ENCODE peak calls at places on chromosome 22, in seven cellular contexts. One of them, this sample, is unnamed.
A peak's percentile ranks its signal among the peaks of the same experiment; 100 is the strongest.

GRCh38 chr22:28181332-28181731 is 262.3 kb upstream of the PITPNB start:
- DNase-seq in lower lobe of right lung: no peak
- DNase-seq in CD8-positive, alpha-beta T cell: no peak
- DNase-seq in ovary: no peak
- DNase-seq in GM12878: no peak
- DNase-seq in PC-3: peak; percentile 3
- DNase-seq in breast epithelium: no peak
- DNase-seq in this sample: no peak

GRCh38 chr22:27879923-27880322 is 39.1 kb downstream of the PITPNB start:
- DNase-seq in ovary: no peak
- DNase-seq in GM12878: no peak
- DNase-seq in PC-3: peak; percentile 49
- DNase-seq in CD8-positive, alpha-beta T cell: no peak
- DNase-seq in breast epithelium: no peak
- DNase-seq in lower lobe of right lung: no peak
- DNase-seq in this sample: no peak

GRCh38 chr22:38631724-38632123 is 24.5 kb downstream of the FAM227A start:
- DNase-seq in breast epithelium: no peak
- DNase-seq in GM12878: no peak
- DNase-seq in lower lobe of right lung: no peak
- DNase-seq in PC-3: no peak
- DNase-seq in ovary: no peak
- DNase-seq in CD8-positive, alpha-beta T cell: no peak
- DNase-seq in this sample: no peak

GRCh38 chr22:43263645-43264514 is 76.9 kb upstream of the TTLL12 start:
- DNase-seq in lower lobe of right lung: peak; percentile 71
- DNase-seq in PC-3: no peak
- DNase-seq in CD8-positive, alpha-beta T cell: peak; percentile 85
- DNase-seq in ovary: peak; percentile 86
- DNase-seq in breast epithelium: no peak
- DNase-seq in GM12878: peak; percentile 85
- DNase-seq in this sample: peak; percentile 67

GRCh38 chr22:38069372-38070249 is 12.4 kb downstream of the PICK1 start:
- DNase-seq in GM12878: no peak
- DNase-seq in CD8-positive, alpha-beta T cell: no peak
- DNase-seq in ovary: no peak
- DNase-seq in PC-3: no peak
- DNase-seq in breast epithelium: no peak
- DNase-seq in lower lobe of right lung: no peak
- DNase-seq in this sample: no peak

GRCh38 chr22:44572414-44573207 is 74.6 kb upstream of the RTL6 start:
- DNase-seq in GM12878: no peak
- DNase-seq in ovary: no peak
- DNase-seq in breast epithelium: no peak
- DNase-seq in CD8-positive, alpha-beta T cell: no peak
- DNase-seq in lower lobe of right lung: no peak
- DNase-seq in PC-3: no peak
- DNase-seq in this sample: no peak

GRCh38 chr22:41237707-41238569 is 2.8 kb downstream of the CHADL start:
- DNase-seq in lower lobe of right lung: peak; percentile 91
- DNase-seq in GM12878: peak; percentile 21
- DNase-seq in breast epithelium: peak; percentile 77
- DNase-seq in ovary: peak; percentile 53
- DNase-seq in CD8-positive, alpha-beta T cell: peak; percentile 75
- DNase-seq in PC-3: peak; percentile 71
- DNase-seq in this sample: peak; percentile 86

GRCh38 chr22:28027453-28028448 is 108.7 kb upstream of the PITPNB start:
- DNase-seq in PC-3: no peak
- DNase-seq in lower lobe of right lung: no peak
- DNase-seq in ovary: peak; percentile 58
- DNase-seq in CD8-positive, alpha-beta T cell: no peak
- DNase-seq in GM12878: no peak
- DNase-seq in breast epithelium: no peak
- DNase-seq in this sample: no peak

GRCh38 chr22:38870791-38871359 is 1.1 kb downstream of the CBX6 start:
- DNase-seq in breast epithelium: no peak
- DNase-seq in PC-3: no peak
- DNase-seq in GM12878: no peak
- DNase-seq in CD8-positive, alpha-beta T cell: no peak
- DNase-seq in ovary: no peak
- DNase-seq in lower lobe of right lung: no peak
- DNase-seq in this sample: no peak

GRCh38 chr22:25483931-25484330 is 80.5 kb upstream of the GRK3 start:
- DNase-seq in PC-3: no peak
- DNase-seq in lower lobe of right lung: no peak
- DNase-seq in CD8-positive, alpha-beta T cell: no peak
- DNase-seq in breast epithelium: no peak
- DNase-seq in GM12878: no peak
- DNase-seq in ovary: no peak
- DNase-seq in this sample: no peak

GRCh38 chr22:44622147-44622427 is 79.9 kb upstream of the PRR5 start:
- DNase-seq in PC-3: peak; percentile 16
- DNase-seq in breast epithelium: no peak
- DNase-seq in CD8-positive, alpha-beta T cell: no peak
- DNase-seq in lower lobe of right lung: no peak
- DNase-seq in ovary: no peak
- DNase-seq in GM12878: no peak
- DNase-seq in this sample: no peak

GRCh38 chr22:27997538-27997937 is 78.5 kb upstream of the PITPNB start:
- DNase-seq in GM12878: no peak
- DNase-seq in breast epithelium: no peak
- DNase-seq in ovary: no peak
- DNase-seq in CD8-positive, alpha-beta T cell: no peak
- DNase-seq in lower lobe of right lung: peak; percentile 24
- DNase-seq in PC-3: no peak
- DNase-seq in this sample: no peak

GRCh38 chr22:19764050-19764593 is 3.5 kb downstream of the TBX1 start:
- DNase-seq in lower lobe of right lung: no peak
- DNase-seq in CD8-positive, alpha-beta T cell: no peak
- DNase-seq in PC-3: no peak
- DNase-seq in ovary: no peak
- DNase-seq in breast epithelium: no peak
- DNase-seq in GM12878: no peak
- DNase-seq in this sample: no peak
- H3K27me3 ChIP-seq in lower lobe of right lung: peaks cover 91% of the 10 kb centered on the region
- H3K27me3 ChIP-seq in CD8-positive, alpha-beta T cell: peaks cover 36% of the 10 kb centered on the region
- H3K27me3 ChIP-seq in PC-3: no peaks in the 10 kb centered on the region
- H3K27me3 ChIP-seq in ovary: no peaks in the 10 kb centered on the region
- H3K27me3 ChIP-seq in breast epithelium: peaks cover 33% of the 10 kb centered on the region
- H3K27me3 ChIP-seq in GM12878: peaks cover 16% of the 10 kb centered on the region
- H3K27me3 ChIP-seq in this sample: peaks cover 48% of the 10 kb centered on the region

DNA sequence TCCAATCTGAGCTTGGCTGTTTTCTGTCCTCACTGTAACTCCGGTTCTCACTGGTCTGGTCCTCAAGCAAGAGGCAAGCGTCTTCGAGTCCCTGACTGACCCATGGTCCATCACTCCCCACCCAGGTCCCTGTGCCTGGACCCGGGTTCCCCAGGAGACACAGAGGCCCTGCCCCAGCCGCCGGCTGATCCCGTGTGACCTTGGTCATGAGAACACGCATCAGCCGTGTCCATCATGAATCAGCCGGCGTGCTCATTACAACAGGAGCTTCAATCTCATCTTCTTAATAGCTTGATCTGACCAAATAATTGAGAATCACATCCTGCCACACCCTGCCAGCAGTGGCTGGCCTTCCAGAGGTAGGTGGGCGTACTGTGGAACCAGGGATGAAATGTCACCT is 545.1 kb downstream of the BRD1 start:
- DNase-seq in breast epithelium: no peak
- DNase-seq in PC-3: no peak
- DNase-seq in ovary: no peak
- DNase-seq in CD8-positive, alpha-beta T cell: no peak
- DNase-seq in lower lobe of right lung: no peak
- DNase-seq in GM12878: no peak
- DNase-seq in this sample: no peak
- H3K27me3 ChIP-seq in breast epithelium: peaks cover 73% of the 10 kb centered on the region
- H3K27me3 ChIP-seq in PC-3: peaks cover 32% of the 10 kb centered on the region
- H3K27me3 ChIP-seq in ovary: no peaks in the 10 kb centered on the region
- H3K27me3 ChIP-seq in CD8-positive, alpha-beta T cell: no peaks in the 10 kb centered on the region
- H3K27me3 ChIP-seq in lower lobe of right lung: peaks cover 57% of the 10 kb centered on the region
- H3K27me3 ChIP-seq in GM12878: no peaks in the 10 kb centered on the region
- H3K27me3 ChIP-seq in this sample: no peaks in the 10 kb centered on the region

GRCh38 chr22:26599505-26599904 is 9.6 kb upstream of the TPST2 start:
- DNase-seq in CD8-positive, alpha-beta T cell: no peak
- DNase-seq in ovary: no peak
- DNase-seq in GM12878: no peak
- DNase-seq in PC-3: no peak
- DNase-seq in lower lobe of right lung: no peak
- DNase-seq in breast epithelium: no peak
- DNase-seq in this sample: no peak
- H3K27me3 ChIP-seq in CD8-positive, alpha-beta T cell: no peaks in the 10 kb centered on the region
- H3K27me3 ChIP-seq in ovary: no peaks in the 10 kb centered on the region
- H3K27me3 ChIP-seq in GM12878: no peaks in the 10 kb centered on the region
- H3K27me3 ChIP-seq in PC-3: peaks cover 13% of the 10 kb centered on the region
- H3K27me3 ChIP-seq in lower lobe of right lung: no peaks in the 10 kb centered on the region
- H3K27me3 ChIP-seq in breast epithelium: no peaks in the 10 kb centered on the region
- H3K27me3 ChIP-seq in this sample: no peaks in the 10 kb centered on the region

GRCh38 chr22:33539902-33540751 is 380.1 kb downstream of the LARGE1 start:
- DNase-seq in ovary: peak; percentile 81
- DNase-seq in breast epithelium: peak; percentile 64
- DNase-seq in CD8-positive, alpha-beta T cell: no peak
- DNase-seq in GM12878: no peak
- DNase-seq in lower lobe of right lung: peak; percentile 69
- DNase-seq in PC-3: peak; percentile 7
- DNase-seq in this sample: peak; percentile 73

GRCh38 chr22:33542153-33542552 is 378.1 kb downstream of the LARGE1 start:
- DNase-seq in breast epithelium: no peak
- DNase-seq in PC-3: no peak
- DNase-seq in lower lobe of right lung: no peak
- DNase-seq in ovary: no peak
- DNase-seq in GM12878: no peak
- DNase-seq in CD8-positive, alpha-beta T cell: no peak
- DNase-seq in this sample: no peak

GRCh38 chr22:33539202-33539901 is 380.9 kb downstream of the LARGE1 start:
- DNase-seq in ovary: no peak
- DNase-seq in lower lobe of right lung: no peak
- DNase-seq in GM12878: no peak
- DNase-seq in CD8-positive, alpha-beta T cell: no peak
- DNase-seq in PC-3: no peak
- DNase-seq in breast epithelium: no peak
- DNase-seq in this sample: no peak

GRCh38 chr22:33542722-33543121 is 377.6 kb downstream of the LARGE1 start:
- DNase-seq in ovary: no peak
- DNase-seq in breast epithelium: no peak
- DNase-seq in GM12878: no peak
- DNase-seq in CD8-positive, alpha-beta T cell: no peak
- DNase-seq in PC-3: no peak
- DNase-seq in lower lobe of right lung: no peak
- DNase-seq in this sample: no peak

GRCh38 chr22:33544707-33545106 is 375.6 kb downstream of the LARGE1 start:
- DNase-seq in GM12878: no peak
- DNase-seq in CD8-positive, alpha-beta T cell: no peak
- DNase-seq in breast epithelium: no peak
- DNase-seq in lower lobe of right lung: no peak
- DNase-seq in PC-3: no peak
- DNase-seq in ovary: no peak
- DNase-seq in this sample: no peak
- H3K27me3 ChIP-seq in GM12878: no peaks in the 10 kb centered on the region
- H3K27me3 ChIP-seq in CD8-positive, alpha-beta T cell: no peaks in the 10 kb centered on the region
- H3K27me3 ChIP-seq in breast epithelium: no peaks in the 10 kb centered on the region
- H3K27me3 ChIP-seq in lower lobe of right lung: no peaks in the 10 kb centered on the region
- H3K27me3 ChIP-seq in PC-3: no peaks in the 10 kb centered on the region
- H3K27me3 ChIP-seq in ovary: no peaks in the 10 kb centered on the region
- H3K27me3 ChIP-seq in this sample: no peaks in the 10 kb centered on the region

DNA sequence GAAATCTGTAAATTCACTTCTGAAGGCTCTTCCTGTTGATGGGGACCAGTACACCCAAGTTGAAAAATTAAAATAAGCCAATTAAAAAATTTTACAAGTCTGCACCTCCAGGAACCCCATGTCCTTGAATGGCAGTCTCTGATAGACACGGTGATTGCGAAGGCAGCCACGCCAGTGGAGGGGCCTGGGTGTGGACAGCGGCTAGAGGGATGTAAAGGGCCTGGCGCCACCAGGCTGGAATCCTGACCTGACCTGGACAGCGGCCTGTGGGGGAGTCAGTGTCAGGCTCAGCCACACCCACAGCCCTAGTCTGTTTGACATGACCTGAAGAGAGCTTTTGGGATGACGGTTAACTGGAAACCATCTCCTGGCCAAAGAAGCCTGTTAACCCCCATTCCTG is 49.5 kb upstream of the RFPL3 start:
- DNase-seq in GM12878: no peak
- DNase-seq in CD8-positive, alpha-beta T cell: no peak
- DNase-seq in breast epithelium: no peak
- DNase-seq in PC-3: no peak
- DNase-seq in ovary: no peak
- DNase-seq in lower lobe of right lung: no peak
- DNase-seq in this sample: no peak
- H3K27me3 ChIP-seq in GM12878: no peaks in the 10 kb centered on the region
- H3K27me3 ChIP-seq in CD8-positive, alpha-beta T cell: no peaks in the 10 kb centered on the region
- H3K27me3 ChIP-seq in breast epithelium: peaks cover 26% of the 10 kb centered on the region
- H3K27me3 ChIP-seq in PC-3: peaks cover 30% of the 10 kb centered on the region
- H3K27me3 ChIP-seq in ovary: no peaks in the 10 kb centered on the region
- H3K27me3 ChIP-seq in lower lobe of right lung: peaks cover 3% of the 10 kb centered on the region
- H3K27me3 ChIP-seq in this sample: no peaks in the 10 kb centered on the region

GRCh38 chr22:36928181-36928580 is 14.8 kb downstream of the CSF2RB start:
- DNase-seq in GM12878: no peak
- DNase-seq in CD8-positive, alpha-beta T cell: no peak
- DNase-seq in lower lobe of right lung: no peak
- DNase-seq in breast epithelium: no peak
- DNase-seq in ovary: no peak
- DNase-seq in PC-3: no peak
- DNase-seq in this sample: no peak
- H3K27me3 ChIP-seq in GM12878: no peaks in the 10 kb centered on the region
- H3K27me3 ChIP-seq in CD8-positive, alpha-beta T cell: no peaks in the 10 kb centered on the region
- H3K27me3 ChIP-seq in lower lobe of right lung: peaks cover 3% of the 10 kb centered on the region
- H3K27me3 ChIP-seq in breast epithelium: no peaks in the 10 kb centered on the region
- H3K27me3 ChIP-seq in ovary: no peaks in the 10 kb centered on the region
- H3K27me3 ChIP-seq in PC-3: peaks cover 9% of the 10 kb centered on the region
- H3K27me3 ChIP-seq in this sample: no peaks in the 10 kb centered on the region

GRCh38 chr22:30263883-30264282 is 2.8 kb downstream of the OSM start:
- DNase-seq in ovary: no peak
- DNase-seq in lower lobe of right lung: no peak
- DNase-seq in CD8-positive, alpha-beta T cell: no peak
- DNase-seq in PC-3: no peak
- DNase-seq in breast epithelium: no peak
- DNase-seq in GM12878: no peak
- DNase-seq in this sample: no peak

GRCh38 chr22:30262112-30262511 is 4.5 kb downstream of the OSM start:
- DNase-seq in lower lobe of right lung: no peak
- DNase-seq in ovary: no peak
- DNase-seq in breast epithelium: no peak
- DNase-seq in PC-3: no peak
- DNase-seq in GM12878: no peak
- DNase-seq in CD8-positive, alpha-beta T cell: no peak
- DNase-seq in this sample: no peak

GRCh38 chr22:30265131-30265720 is 1.4 kb downstream of the OSM start:
- DNase-seq in lower lobe of right lung: no peak
- DNase-seq in ovary: no peak
- DNase-seq in breast epithelium: no peak
- DNase-seq in PC-3: no peak
- DNase-seq in GM12878: no peak
- DNase-seq in CD8-positive, alpha-beta T cell: no peak
- DNase-seq in this sample: no peak

GRCh38 chr22:30261134-30261533 is 5.5 kb downstream of the OSM start:
- DNase-seq in CD8-positive, alpha-beta T cell: no peak
- DNase-seq in GM12878: no peak
- DNase-seq in lower lobe of right lung: no peak
- DNase-seq in ovary: no peak
- DNase-seq in PC-3: no peak
- DNase-seq in breast epithelium: no peak
- DNase-seq in this sample: no peak

GRCh38 chr22:30262917-30263741 is 3.5 kb downstream of the OSM start:
- DNase-seq in ovary: peak; percentile 66
- DNase-seq in lower lobe of right lung: peak; percentile 82
- DNase-seq in PC-3: peak; percentile 72
- DNase-seq in GM12878: no peak
- DNase-seq in CD8-positive, alpha-beta T cell: peak; percentile 75
- DNase-seq in breast epithelium: peak; percentile 79
- DNase-seq in this sample: peak; percentile 78
- H3K27me3 ChIP-seq in ovary: no peaks in the 10 kb centered on the region
- H3K27me3 ChIP-seq in lower lobe of right lung: no peaks in the 10 kb centered on the region
- H3K27me3 ChIP-seq in PC-3: no peaks in the 10 kb centered on the region
- H3K27me3 ChIP-seq in GM12878: no peaks in the 10 kb centered on the region
- H3K27me3 ChIP-seq in CD8-positive, alpha-beta T cell: no peaks in the 10 kb centered on the region
- H3K27me3 ChIP-seq in breast epithelium: no peaks in the 10 kb centered on the region
- H3K27me3 ChIP-seq in this sample: no peaks in the 10 kb centered on the region